ENCODE peak calls at places on chromosomes 11 and 22, in nine cellular contexts. Y, K, D, H, Q, V, I, T and J are unnamed samples.

GRCh38 chr22:45413368-45414211 is at the start of the genes RIBC2 and SMC1B:
- DNase-seq in H (peak), Y (peak), K (no peak), T (peak), I (peak), Q (peak), D (peak), V (peak), J (peak)

GRCh38 chr11:122423886-122424285 is 231.6 kb upstream of the UBASH3B start:
- DNase-seq in Q (no peak), H (no peak), T (no peak), Y (no peak), V (no peak), K (no peak), D (no peak), I (no peak), J (no peak)

GRCh38 chr11:72771507-72771906 is 19.3 kb upstream of the ARAP1 start:
- DNase-seq in D (no peak), K (peak), Y (no peak), V (no peak), I (peak), Q (no peak), H (no peak), T (no peak), J (no peak)

GRCh38 chr11:44765026-44765595 is 38.3 kb downstream of the TSPAN18 start:
- DNase-seq in I (no peak), H (no peak), Y (no peak), D (no peak), V (no peak), T (no peak), K (no peak), Q (no peak), J (no peak)

GRCh38 chr11:12232819-12233601 is 122.6 kb downstream of the MICAL2 start:
- DNase-seq in V (no peak), D (no peak), H (no peak), I (peak), K (peak), Y (no peak), T (no peak), Q (peak), J (no peak)

GRCh38 chr11:19447150-19447566 is 206.4 kb upstream of the E2F8 start:
- DNase-seq in I (peak), D (no peak), Q (no peak), V (no peak), H (no peak), K (no peak), T (no peak), Y (no peak), J (no peak)

GRCh38 chr11:60761436-60762190 is 4.9 kb downstream of the MS4A15 start:
- DNase-seq in V (no peak), I (no peak), K (no peak), Y (no peak), T (no peak), H (no peak), Q (no peak), D (no peak), J (no peak)

GRCh38 chr11:126328938-126329643 is 25.2 kb downstream of the DCPS start:
- DNase-seq in T (no peak), H (no peak), K (no peak), Y (no peak), Q (no peak), I (no peak), V (no peak), D (no peak), J (no peak)

GRCh38 chr11:81772161-81772560 is 961.5 kb downstream of the FAM181B start:
- DNase-seq in V (no peak), Y (no peak), Q (no peak), D (no peak), K (no peak), H (no peak), T (no peak), I (no peak), J (no peak)

GRCh38 chr11:44453213-44453612 is 112.2 kb upstream of the CD82 start:
- DNase-seq in H (no peak), V (no peak), Y (no peak), Q (no peak), D (no peak), T (no peak), K (no peak), I (no peak), J (no peak)

GRCh38 chr22:21592422-21592821 is 24.9 kb downstream of the UBE2L3 start:
- DNase-seq in V (no peak), Q (no peak), H (no peak), D (no peak), K (no peak), T (no peak), Y (no peak), I (no peak), J (no peak)

GRCh38 chr11:63710476-63711217 is 29.3 kb downstream of the RTN3 start:
- DNase-seq in D (no peak), K (no peak), Y (no peak), T (no peak), H (no peak), Q (peak), I (no peak), V (no peak), J (no peak)